ENCODE peak calls at places on chromosome 12, in seven cellular contexts. One of them, this sample, is unnamed.

GRCh38 chr12:132472386-132472785 is 17.6 kb upstream of the FBRSL1 start:
- DNase-seq in NCI-H510A treated with DMSO at 0.1 percent for 48 hours: no peak
- DNase-seq in AG09309: no peak
- DNase-seq in EH: no peak
- DNase-seq in SJCRH30: no peak
- DNase-seq in stimulated activated CD4-positive, alpha-beta T cell treated with anti-CD3 and anti-CD28 coated beads, TNF-alpha, amount 100 ng/mL, for 1 hour: no peak
- DNase-seq in RWPE2: no peak
- DNase-seq in this sample: no peak

GRCh38 chr12:117441751-117442150 is 80.3 kb upstream of the NOS1 start:
- DNase-seq in NCI-H510A treated with DMSO at 0.1 percent for 48 hours: no peak
- DNase-seq in AG09309: peak
- DNase-seq in EH: peak
- DNase-seq in SJCRH30: peak
- DNase-seq in stimulated activated CD4-positive, alpha-beta T cell treated with anti-CD3 and anti-CD28 coated beads, TNF-alpha, amount 100 ng/mL, for 1 hour: no peak
- DNase-seq in RWPE2: no peak
- DNase-seq in this sample: no peak

GRCh38 chr12:25694072-25694471 is 141.0 kb upstream of the LMNTD1 start:
- DNase-seq in NCI-H510A treated with DMSO at 0.1 percent for 48 hours: no peak
- DNase-seq in AG09309: peak
- DNase-seq in EH: peak
- DNase-seq in SJCRH30: peak
- DNase-seq in stimulated activated CD4-positive, alpha-beta T cell treated with anti-CD3 and anti-CD28 coated beads, TNF-alpha, amount 100 ng/mL, for 1 hour: no peak
- DNase-seq in RWPE2: no peak
- DNase-seq in this sample: no peak

GRCh38 chr12:62631531-62632520 is 165.2 kb downstream of the MON2 start:
- DNase-seq in NCI-H510A treated with DMSO at 0.1 percent for 48 hours: peak
- DNase-seq in AG09309: peak
- DNase-seq in EH: peak
- DNase-seq in SJCRH30: no peak
- DNase-seq in stimulated activated CD4-positive, alpha-beta T cell treated with anti-CD3 and anti-CD28 coated beads, TNF-alpha, amount 100 ng/mL, for 1 hour: no peak
- DNase-seq in RWPE2: no peak
- DNase-seq in this sample: peak

GRCh38 chr12:79725987-79726386 is 35.2 kb upstream of the PAWR start:
- DNase-seq in NCI-H510A treated with DMSO at 0.1 percent for 48 hours: no peak
- DNase-seq in AG09309: peak
- DNase-seq in EH: peak
- DNase-seq in SJCRH30: no peak
- DNase-seq in stimulated activated CD4-positive, alpha-beta T cell treated with anti-CD3 and anti-CD28 coated beads, TNF-alpha, amount 100 ng/mL, for 1 hour: no peak
- DNase-seq in RWPE2: no peak
- DNase-seq in this sample: no peak

GRCh38 chr12:118188690-118189371 is 52.9 kb downstream of the PEBP1 start:
- DNase-seq in NCI-H510A treated with DMSO at 0.1 percent for 48 hours: peak
- DNase-seq in AG09309: no peak
- DNase-seq in EH: peak
- DNase-seq in SJCRH30: peak
- DNase-seq in stimulated activated CD4-positive, alpha-beta T cell treated with anti-CD3 and anti-CD28 coated beads, TNF-alpha, amount 100 ng/mL, for 1 hour: no peak
- DNase-seq in RWPE2: no peak
- DNase-seq in this sample: no peak

GRCh38 chr12:85642810-85643209 is 193.4 kb downstream of the RASSF9 start:
- DNase-seq in NCI-H510A treated with DMSO at 0.1 percent for 48 hours: no peak
- DNase-seq in AG09309: peak
- DNase-seq in EH: peak
- DNase-seq in SJCRH30: no peak
- DNase-seq in stimulated activated CD4-positive, alpha-beta T cell treated with anti-CD3 and anti-CD28 coated beads, TNF-alpha, amount 100 ng/mL, for 1 hour: no peak
- DNase-seq in RWPE2: no peak
- DNase-seq in this sample: no peak

GRCh38 chr12:52346596-52346995 is 20.7 kb downstream of the KRT85 start:
- DNase-seq in NCI-H510A treated with DMSO at 0.1 percent for 48 hours: no peak
- DNase-seq in AG09309: no peak
- DNase-seq in EH: no peak
- DNase-seq in SJCRH30: no peak
- DNase-seq in stimulated activated CD4-positive, alpha-beta T cell treated with anti-CD3 and anti-CD28 coated beads, TNF-alpha, amount 100 ng/mL, for 1 hour: no peak
- DNase-seq in RWPE2: peak
- DNase-seq in this sample: no peak

GRCh38 chr12:97075583-97076268 is 168.7 kb downstream of the NEDD1 start:
- DNase-seq in NCI-H510A treated with DMSO at 0.1 percent for 48 hours: peak
- DNase-seq in AG09309: no peak
- DNase-seq in EH: peak
- DNase-seq in SJCRH30: no peak
- DNase-seq in stimulated activated CD4-positive, alpha-beta T cell treated with anti-CD3 and anti-CD28 coated beads, TNF-alpha, amount 100 ng/mL, for 1 hour: no peak
- DNase-seq in RWPE2: no peak
- DNase-seq in this sample: no peak

GRCh38 chr12:122721057-122721545 is 4.5 kb upstream of the HCAR3 start:
- DNase-seq in NCI-H510A treated with DMSO at 0.1 percent for 48 hours: no peak
- DNase-seq in AG09309: no peak
- DNase-seq in EH: no peak
- DNase-seq in SJCRH30: no peak
- DNase-seq in stimulated activated CD4-positive, alpha-beta T cell treated with anti-CD3 and anti-CD28 coated beads, TNF-alpha, amount 100 ng/mL, for 1 hour: no peak
- DNase-seq in RWPE2: peak
- DNase-seq in this sample: no peak

GRCh38 chr12:25322918-25323773 is 72.4 kb upstream of the KRAS start:
- DNase-seq in NCI-H510A treated with DMSO at 0.1 percent for 48 hours: no peak
- DNase-seq in AG09309: no peak
- DNase-seq in EH: peak
- DNase-seq in SJCRH30: no peak
- DNase-seq in stimulated activated CD4-positive, alpha-beta T cell treated with anti-CD3 and anti-CD28 coated beads, TNF-alpha, amount 100 ng/mL, for 1 hour: no peak
- DNase-seq in RWPE2: no peak
- DNase-seq in this sample: no peak

GRCh38 chr12:76588881-76589565 is 29.5 kb upstream of the OSBPL8 start:
- DNase-seq in NCI-H510A treated with DMSO at 0.1 percent for 48 hours: no peak
- DNase-seq in AG09309: peak
- DNase-seq in EH: peak
- DNase-seq in SJCRH30: no peak
- DNase-seq in stimulated activated CD4-positive, alpha-beta T cell treated with anti-CD3 and anti-CD28 coated beads, TNF-alpha, amount 100 ng/mL, for 1 hour: no peak
- DNase-seq in RWPE2: no peak
- DNase-seq in this sample: no peak

GRCh38 chr12:123595729-123596128 is 6.2 kb upstream of the DDX55 start:
- DNase-seq in NCI-H510A treated with DMSO at 0.1 percent for 48 hours: no peak
- DNase-seq in AG09309: no peak
- DNase-seq in EH: no peak
- DNase-seq in SJCRH30: no peak
- DNase-seq in stimulated activated CD4-positive, alpha-beta T cell treated with anti-CD3 and anti-CD28 coated beads, TNF-alpha, amount 100 ng/mL, for 1 hour: no peak
- DNase-seq in RWPE2: no peak
- DNase-seq in this sample: no peak

GRCh38 chr12:118650586-118650960 is 274.2 kb downstream of the SUDS3 start:
- DNase-seq in NCI-H510A treated with DMSO at 0.1 percent for 48 hours: no peak
- DNase-seq in AG09309: no peak
- DNase-seq in EH: no peak
- DNase-seq in SJCRH30: no peak
- DNase-seq in stimulated activated CD4-positive, alpha-beta T cell treated with anti-CD3 and anti-CD28 coated beads, TNF-alpha, amount 100 ng/mL, for 1 hour: no peak
- DNase-seq in RWPE2: no peak
- DNase-seq in this sample: no peak

GRCh38 chr12:120100630-120101029 is 15.9 kb downstream of the RAB35 start:
- DNase-seq in NCI-H510A treated with DMSO at 0.1 percent for 48 hours: no peak
- DNase-seq in AG09309: no peak
- DNase-seq in EH: peak
- DNase-seq in SJCRH30: no peak
- DNase-seq in stimulated activated CD4-positive, alpha-beta T cell treated with anti-CD3 and anti-CD28 coated beads, TNF-alpha, amount 100 ng/mL, for 1 hour: no peak
- DNase-seq in RWPE2: no peak
- DNase-seq in this sample: no peak

GRCh38 chr12:29731556-29731955 is 52.2 kb downstream of the TMTC1 start:
- DNase-seq in NCI-H510A treated with DMSO at 0.1 percent for 48 hours: no peak
- DNase-seq in AG09309: no peak
- DNase-seq in EH: no peak
- DNase-seq in SJCRH30: no peak
- DNase-seq in stimulated activated CD4-positive, alpha-beta T cell treated with anti-CD3 and anti-CD28 coated beads, TNF-alpha, amount 100 ng/mL, for 1 hour: no peak
- DNase-seq in RWPE2: no peak
- DNase-seq in this sample: no peak

GRCh38 chr12:42695490-42695995 is 106.0 kb upstream of the PRICKLE1 start:
- DNase-seq in NCI-H510A treated with DMSO at 0.1 percent for 48 hours: no peak
- DNase-seq in AG09309: no peak
- DNase-seq in EH: no peak
- DNase-seq in SJCRH30: no peak
- DNase-seq in stimulated activated CD4-positive, alpha-beta T cell treated with anti-CD3 and anti-CD28 coated beads, TNF-alpha, amount 100 ng/mL, for 1 hour: no peak
- DNase-seq in RWPE2: no peak
- DNase-seq in this sample: no peak

GRCh38 chr12:132595183-132595582 is 15.2 kb downstream of the LRCOL1 start:
- DNase-seq in NCI-H510A treated with DMSO at 0.1 percent for 48 hours: no peak
- DNase-seq in AG09309: no peak
- DNase-seq in EH: no peak
- DNase-seq in SJCRH30: no peak
- DNase-seq in stimulated activated CD4-positive, alpha-beta T cell treated with anti-CD3 and anti-CD28 coated beads, TNF-alpha, amount 100 ng/mL, for 1 hour: no peak
- DNase-seq in RWPE2: no peak
- DNase-seq in this sample: no peak

GRCh38 chr12:18578191-18578590 is 159.6 kb downstream of the PLCZ1 start:
- DNase-seq in NCI-H510A treated with DMSO at 0.1 percent for 48 hours: no peak
- DNase-seq in AG09309: no peak
- DNase-seq in EH: peak
- DNase-seq in SJCRH30: no peak
- DNase-seq in stimulated activated CD4-positive, alpha-beta T cell treated with anti-CD3 and anti-CD28 coated beads, TNF-alpha, amount 100 ng/mL, for 1 hour: no peak
- DNase-seq in RWPE2: no peak
- DNase-seq in this sample: no peak

GRCh38 chr12:40788276-40788675 is 96.0 kb downstream of the CNTN1 start:
- DNase-seq in NCI-H510A treated with DMSO at 0.1 percent for 48 hours: no peak
- DNase-seq in AG09309: no peak
- DNase-seq in EH: no peak
- DNase-seq in SJCRH30: no peak
- DNase-seq in stimulated activated CD4-positive, alpha-beta T cell treated with anti-CD3 and anti-CD28 coated beads, TNF-alpha, amount 100 ng/mL, for 1 hour: no peak
- DNase-seq in RWPE2: no peak
- DNase-seq in this sample: no peak

GRCh38 chr12:8681129-8681902 is 16.5 kb upstream of the RIMKLB start:
- DNase-seq in NCI-H510A treated with DMSO at 0.1 percent for 48 hours: peak
- DNase-seq in AG09309: no peak
- DNase-seq in EH: peak
- DNase-seq in SJCRH30: peak
- DNase-seq in stimulated activated CD4-positive, alpha-beta T cell treated with anti-CD3 and anti-CD28 coated beads, TNF-alpha, amount 100 ng/mL, for 1 hour: no peak
- DNase-seq in RWPE2: peak
- DNase-seq in this sample: no peak

GRCh38 chr12:89648211-89648930 is 60.3 kb downstream of the ATP2B1 start:
- DNase-seq in NCI-H510A treated with DMSO at 0.1 percent for 48 hours: no peak
- DNase-seq in AG09309: no peak
- DNase-seq in EH: peak
- DNase-seq in SJCRH30: peak
- DNase-seq in stimulated activated CD4-positive, alpha-beta T cell treated with anti-CD3 and anti-CD28 coated beads, TNF-alpha, amount 100 ng/mL, for 1 hour: no peak
- DNase-seq in RWPE2: no peak
- DNase-seq in this sample: no peak

GRCh38 chr12:10069099-10069498 is 29.7 kb downstream of the CLEC1A start:
- DNase-seq in NCI-H510A treated with DMSO at 0.1 percent for 48 hours: no peak
- DNase-seq in AG09309: peak
- DNase-seq in EH: peak
- DNase-seq in SJCRH30: no peak
- DNase-seq in stimulated activated CD4-positive, alpha-beta T cell treated with anti-CD3 and anti-CD28 coated beads, TNF-alpha, amount 100 ng/mL, for 1 hour: no peak
- DNase-seq in RWPE2: no peak
- DNase-seq in this sample: no peak